ENCODE peak calls at places on chromosome 18, in six cellular contexts. U, B, I, N, X and E are unnamed samples.

GRCh38 chr18:3652380-3653262 is 202.6 kb downstream of the TGIF1 start:
- DNase-seq in N (peak), X (no peak), B (peak), U (peak), I (peak), E (peak)

GRCh38 chr18:46260016-46260878 is 156.1 kb downstream of the HAUS1 start:
- DNase-seq in B (no peak), U (peak), I (no peak), X (no peak), N (peak), E (peak)

GRCh38 chr18:6546229-6546628 is 131.5 kb upstream of the L3MBTL4 start:
- DNase-seq in B (no peak), I (no peak), N (peak), U (no peak), X (no peak), E (peak)

GRCh38 chr18:63322908-63323634 is 3.5 kb upstream of the BCL2 start:
- DNase-seq in N (peak), I (no peak), X (peak), B (no peak), U (no peak), E (no peak)

GRCh38 chr18:37578886-37579513 is 13.4 kb upstream of the CELF4 start:
- DNase-seq in B (no peak), I (no peak), X (peak), U (no peak), N (peak), E (no peak)

GRCh38 chr18:79952996-79953559 is 1.6 kb upstream of the SLC66A2 start:
- DNase-seq in B (no peak), N (no peak), I (peak), U (no peak), X (no peak), E (no peak)

GRCh38 chr18:28267276-28267675 is 90.3 kb upstream of the CDH2 start:
- DNase-seq in N (no peak), U (no peak), I (no peak), B (no peak), X (no peak), E (no peak)

GRCh38 chr18:63511285-63511684 is 30.9 kb upstream of the SERPINB12 start:
- DNase-seq in U (no peak), B (no peak), X (peak), N (peak), I (no peak), E (no peak)

GRCh38 chr18:69817335-69817935 is 130.2 kb downstream of the CD226 start:
- DNase-seq in N (peak), I (no peak), U (peak), X (peak), B (no peak), E (no peak)

GRCh38 chr18:58584219-58585127 is 44.4 kb downstream of the ALPK2 start:
- DNase-seq in B (no peak), U (no peak), N (peak), X (no peak), I (no peak), E (no peak)

GRCh38 chr18:73564073-73564472 is 583.6 kb downstream of the FBXO15 start:
- DNase-seq in U (no peak), X (no peak), I (no peak), B (no peak), N (peak), E (peak)

GRCh38 chr18:9898792-9899549 is 13.2 kb downstream of the TXNDC2 start:
- DNase-seq in U (no peak), I (no peak), B (no peak), N (no peak), X (no peak), E (peak)

GRCh38 chr18:31199190-31199769 is 36.6 kb upstream of the DSC1 start:
- DNase-seq in U (no peak), X (no peak), N (no peak), B (no peak), I (no peak), E (no peak)

GRCh38 chr18:12304351-12305210 is 3.5 kb upstream of the TUBB6 start:
- DNase-seq in I (peak), U (no peak), B (no peak), X (no peak), N (no peak), E (no peak)

GRCh38 chr18:24588440-24588839 is 128.0 kb downstream of the HRH4 start:
- DNase-seq in B (no peak), U (no peak), X (no peak), I (no peak), N (no peak), E (no peak)

GRCh38 chr18:58048243-58048642 is 4.2 kb downstream of the NEDD4L start:
- DNase-seq in I (no peak), U (no peak), N (no peak), B (no peak), X (no peak), E (peak)

GRCh38 chr18:3821524-3821923 is 371.6 kb downstream of the TGIF1 start:
- DNase-seq in B (no peak), U (no peak), N (no peak), I (no peak), X (no peak), E (no peak)

GRCh38 chr18:24300703-24301102 is 96.9 kb downstream of the OSBPL1A start:
- DNase-seq in I (no peak), B (no peak), U (no peak), N (no peak), X (no peak), E (no peak)

GRCh38 chr18:11368020-11368419 is 218.7 kb upstream of the PIEZO2 start:
- DNase-seq in N (peak), X (peak), U (no peak), I (no peak), B (no peak), E (no peak)

GRCh38 chr18:80070825-80071224 is 36.6 kb downstream of the RBFA start:
- DNase-seq in B (no peak), I (no peak), U (no peak), X (no peak), N (no peak), E (no peak)

GRCh38 chr18:73923866-73924265 is 223.8 kb downstream of the FBXO15 start:
- DNase-seq in I (no peak), N (no peak), U (no peak), B (no peak), X (no peak), E (no peak)

GRCh38 chr18:37254973-37255372 is 310.6 kb downstream of the CELF4 start:
- DNase-seq in X (no peak), U (no peak), B (no peak), I (no peak), N (no peak), E (no peak)

GRCh38 chr18:38301621-38302020 is 736.0 kb upstream of the CELF4 start:
- DNase-seq in N (no peak), U (peak), X (no peak), B (no peak), I (no peak), E (no peak)

GRCh38 chr18:59385191-59385590 is 26.1 kb upstream of the LMAN1 start:
- DNase-seq in N (no peak), I (no peak), U (no peak), B (no peak), X (no peak), E (no peak)

GRCh38 chr18:8484951-8485350 is 124.3 kb upstream of the RAB12 start:
- DNase-seq in U (no peak), I (no peak), B (no peak), N (no peak), X (no peak), E (no peak)

GRCh38 chr18:111292-112014 is 46.9 kb upstream of the USP14 start:
- DNase-seq in N (no peak), X (peak), U (no peak), B (peak), I (no peak), E (peak)

GRCh38 chr18:55579888-55580287 is 8.1 kb downstream of the TCF4 start:
- DNase-seq in N (no peak), X (no peak), B (no peak), U (no peak), I (no peak), E (no peak)

GRCh38 chr18:12318334-12318697 is 10.3 kb downstream of the TUBB6 start:
- DNase-seq in B (no peak), U (no peak), X (no peak), I (peak), N (no peak), E (no peak)

GRCh38 chr18:59311631-59312030 is 6.8 kb downstream of the CPLX4 start:
- DNase-seq in N (peak), X (no peak), B (no peak), I (no peak), U (no peak), E (no peak)

GRCh38 chr18:42561521-42561920 is 554.0 kb downstream of the RIT2 start:
- DNase-seq in B (no peak), N (no peak), U (no peak), I (no peak), X (no peak), E (no peak)

GRCh38 chr18:75067996-75068645 is 140.8 kb downstream of the PTGR3 start:
- DNase-seq in U (no peak), X (no peak), B (no peak), I (no peak), N (no peak), E (no peak)

DNA sequence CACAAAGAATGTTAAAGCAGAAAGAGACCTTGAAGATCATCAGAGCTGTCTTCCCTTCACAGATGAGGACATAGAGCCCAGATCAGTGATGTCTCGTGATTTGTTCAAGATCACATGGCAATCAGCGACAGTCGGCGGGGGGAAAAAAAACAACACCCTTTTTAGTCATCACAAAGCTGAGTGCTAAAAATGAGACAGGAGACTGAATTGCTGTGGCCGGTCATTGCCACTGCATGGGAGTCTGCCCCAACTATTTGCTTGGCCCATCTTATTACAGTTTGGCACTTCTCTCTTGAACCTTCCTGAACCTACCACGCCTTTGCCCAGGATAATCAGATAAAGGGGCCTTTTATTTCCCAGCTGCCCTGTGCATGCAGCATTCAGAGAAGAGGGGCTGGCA is 42.7 kb downstream of the SETBP1 start:
- DNase-seq in I (no peak), X (peak), U (no peak), N (no peak), B (no peak), E (no peak)
- TF ChIP-seq CTCF in I (no peak), X (no peak), U (no peak), N (no peak), B (no peak), E (no peak)

GRCh38 chr18:21739604-21740473 is 753 bp upstream of the MIB1 start:
- DNase-seq in B (peak), N (peak), I (no peak), U (no peak), X (no peak), E (no peak)
- H3K4me3 ChIP-seq in B (peak), N (peak), I (peak), U (peak), X (peak), E (peak)

GRCh38 chr18:66557091-66557490 is 46.8 kb downstream of the CDH19 start:
- DNase-seq in I (no peak), N (no peak), B (no peak), U (no peak), X (no peak), E (no peak)

GRCh38 chr18:66564236-66564635 is 39.7 kb downstream of the CDH19 start:
- DNase-seq in I (no peak), U (no peak), N (no peak), B (no peak), X (no peak), E (no peak)

GRCh38 chr18:66562279-66562678 is 41.6 kb downstream of the CDH19 start:
- DNase-seq in N (no peak), U (no peak), B (no peak), X (no peak), I (no peak), E (no peak)

GRCh38 chr18:66558773-66559172 is 45.1 kb downstream of the CDH19 start:
- DNase-seq in B (no peak), X (no peak), U (no peak), N (no peak), I (no peak), E (no peak)

GRCh38 chr18:66560092-66560491 is 43.8 kb downstream of the CDH19 start:
- DNase-seq in B (no peak), N (peak), I (no peak), X (peak), U (no peak), E (no peak)
- TF ChIP-seq CTCF in B (peak), N (peak), I (no peak), X (no peak), U (peak), E (peak)

DNA sequence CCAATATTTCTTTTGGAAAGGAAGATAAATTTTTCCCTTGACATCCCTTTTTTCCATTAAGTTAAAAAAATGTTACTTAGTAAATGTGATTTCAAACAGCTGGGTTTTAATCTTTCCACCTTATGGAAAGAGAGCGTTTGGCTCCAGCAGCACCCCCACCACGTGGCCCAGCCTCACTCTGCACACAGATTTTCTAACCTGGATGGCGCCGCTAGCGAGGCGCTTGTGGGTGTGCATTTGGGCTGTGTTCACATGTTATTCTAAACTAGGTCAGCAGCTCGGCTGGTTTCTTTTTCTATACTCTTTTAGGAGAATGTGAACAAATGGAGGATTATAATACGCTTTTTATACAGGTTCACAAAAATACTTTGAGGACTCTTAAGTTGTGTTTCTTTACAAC is 218.0 kb downstream of the LDLRAD4 start:
- DNase-seq in I (no peak), N (no peak), U (no peak), B (no peak), X (no peak), E (no peak)
- H3K4me3 ChIP-seq in I (no peak), N (no peak), U (no peak), B (no peak), X (no peak), E (no peak)